ENCODE peak calls at places on chromosome 3, in six cellular contexts. X is NCI-H510A treated with DMSO at 0.1 percent for 48 hours, U is GM12865, I is uterus, M is right atrium auricular region, Q is HT1080. P is an unnamed sample.

GRCh38 chr3:13574083-13574797 is 25.3 kb downstream of the FBLN2 start:
- DNase-seq in I (no peak), Q (no peak), M (no peak), U (no peak), X (no peak), P (no peak)

GRCh38 chr3:65605876-65606432 is 432.8 kb downstream of the MAGI1 start:
- DNase-seq in I (no peak), M (no peak), U (no peak), Q (no peak), X (no peak), P (no peak)

GRCh38 chr3:107833722-107834416 is 257.0 kb downstream of the CD47 start:
- DNase-seq in X (no peak), U (no peak), M (no peak), Q (no peak), I (no peak), P (no peak)

GRCh38 chr3:126551066-126551838 is 7.5 kb downstream of the C3orf22 start:
- DNase-seq in I (peak; percentile 5), U (no peak), Q (no peak), X (no peak), M (peak; percentile 54), P (no peak)

GRCh38 chr3:172591876-172592771 is 68.9 kb upstream of the TNFSF10 start:
- DNase-seq in Q (peak; percentile 76), I (no peak), U (peak; percentile 95), X (no peak), M (no peak), P (no peak)

GRCh38 chr3:196624907-196625306 is 14.6 kb upstream of the NRROS start:
- DNase-seq in Q (no peak), I (no peak), U (no peak), M (no peak), X (no peak), P (no peak)

GRCh38 chr3:58161435-58162398 is 49.1 kb downstream of the DNASE1L3 start:
- DNase-seq in U (no peak), M (peak; percentile 68), X (peak; percentile 8), Q (peak; percentile 94), I (peak; percentile 79), P (peak; percentile 26)

GRCh38 chr3:123997543-123997942 is 5.6 kb upstream of the ROPN1 start:
- DNase-seq in Q (no peak), U (no peak), M (no peak), I (no peak), X (no peak), P (no peak)

GRCh38 chr3:170712336-170712735 is 126.5 kb upstream of the SLC7A14 start:
- DNase-seq in X (no peak), Q (no peak), M (no peak), I (no peak), U (no peak), P (no peak)

GRCh38 chr3:145015243-145015642 is 1043.6 kb downstream of the DIPK2A start:
- DNase-seq in X (no peak), M (no peak), U (no peak), Q (peak; percentile 88), I (no peak), P (no peak)

GRCh38 chr3:130491431-130491830 is 25.5 kb upstream of the COL6A6 start:
- DNase-seq in U (no peak), Q (no peak), I (no peak), M (no peak), X (no peak), P (no peak)

GRCh38 chr3:184609861-184610365 is 48.3 kb downstream of the EPHB3 start:
- DNase-seq in U (no peak), X (no peak), I (no peak), Q (no peak), M (no peak), P (no peak)

GRCh38 chr3:140288575-140288974 is 353.6 kb downstream of the CLSTN2 start:
- DNase-seq in I (no peak), X (no peak), Q (peak; percentile 48), U (no peak), M (no peak), P (no peak)

GRCh38 chr3:167863811-167864558 is 128.5 kb downstream of the SERPINI1 start:
- DNase-seq in X (no peak), U (no peak), I (no peak), M (no peak), Q (no peak), P (no peak)

GRCh38 chr3:4508048-4508981 is 15.2 kb downstream of the ITPR1 start:
- DNase-seq in U (peak; percentile 91), M (no peak), I (no peak), Q (no peak), X (no peak), P (peak; percentile 35)

GRCh38 chr3:50655009-50655830 is 19.5 kb upstream of the DOCK3 start:
- DNase-seq in M (no peak), I (no peak), X (no peak), Q (peak; percentile 45), U (no peak), P (no peak)

GRCh38 chr3:52441772-52442332 is 3.1 kb downstream of the SEMA3G start:
- DNase-seq in Q (no peak), U (no peak), M (no peak), I (no peak), X (no peak), P (no peak)

GRCh38 chr3:132210476-132211346 is 106.5 kb upstream of the ACP3 start:
- DNase-seq in U (peak; percentile 30), X (peak; percentile 35), Q (peak; percentile 26), I (no peak), M (no peak), P (peak; percentile 65)

GRCh38 chr3:57331078-57331477 is 38.6 kb upstream of the ASB14 start:
- DNase-seq in M (no peak), Q (no peak), I (no peak), U (no peak), X (peak; percentile 38), P (peak; percentile 11)

GRCh38 chr3:119944091-119944490 is 150.2 kb downstream of the GSK3B start:
- DNase-seq in U (peak; percentile 51), M (no peak), X (no peak), Q (no peak), I (no peak), P (no peak)

GRCh38 chr3:150407818-150408231 is 273 bp upstream of the TSC22D2 start:
- DNase-seq in I (peak; percentile 98), X (peak; percentile 89), U (no peak), Q (no peak), M (no peak), P (no peak)

GRCh38 chr3:47577583-47578118 is 1.0 kb downstream of the CSPG5 start:
- DNase-seq in U (no peak), M (no peak), Q (no peak), I (peak; percentile 19), X (no peak), P (peak; percentile 62)

GRCh38 chr3:28139967-28140634 is 101.3 kb upstream of the CMC1 start:
- DNase-seq in U (no peak), M (no peak), X (no peak), I (no peak), Q (peak; percentile 3), P (no peak)

GRCh38 chr3:182527745-182528144 is 265.6 kb upstream of the ATP11B start:
- DNase-seq in M (no peak), U (no peak), X (no peak), I (no peak), Q (no peak), P (no peak)

GRCh38 chr3:143314291-143315093 is 194.9 kb downstream of the CHST2 start:
- DNase-seq in M (no peak), X (no peak), Q (no peak), I (no peak), U (no peak), P (no peak)

GRCh38 chr3:183447206-183448001 is 19.0 kb upstream of the MCF2L2 start:
- DNase-seq in Q (peak; percentile 92), U (peak; percentile 91), M (peak; percentile 83), X (peak; percentile 93), I (peak; percentile 66), P (peak; percentile 96)

GRCh38 chr3:134652409-134652831 is 1.6 kb upstream of the KY start:
- DNase-seq in I (no peak), U (peak; percentile 5), M (peak; percentile 30), X (no peak), Q (peak; percentile 44), P (no peak)

GRCh38 chr3:72907851-72908620 is 20.2 kb downstream of the GXYLT2 start:
- DNase-seq in Q (peak; percentile 52), I (peak; percentile 46), X (no peak), U (no peak), M (peak; percentile 83), P (no peak)

GRCh38 chr3:170811515-170811914 is 58.5 kb downstream of the RPL22L1 start:
- DNase-seq in Q (peak; percentile 84), I (no peak), U (no peak), X (no peak), M (no peak), P (no peak)

GRCh38 chr3:58751235-58751634 is 84.7 kb upstream of the FAM3D start:
- DNase-seq in I (no peak), U (no peak), M (no peak), Q (no peak), X (no peak), P (no peak)

GRCh38 chr3:25854214-25854613 is 64.3 kb downstream of the OXSM start:
- DNase-seq in M (no peak), Q (no peak), X (no peak), I (no peak), U (no peak), P (no peak)

GRCh38 chr3:5057857-5058324 is 64.2 kb upstream of the ARL8B start:
- DNase-seq in U (peak; percentile 91), M (peak; percentile 90), I (peak; percentile 76), Q (peak; percentile 74), X (peak; percentile 23), P (peak; percentile 43)

GRCh38 chr3:111159391-111159790 is 87.8 kb downstream of the NECTIN3 start:
- DNase-seq in M (no peak), Q (peak; percentile 31), X (no peak), I (no peak), U (no peak), P (no peak)

GRCh38 chr3:172315401-172316091 is 132.7 kb downstream of the GHSR start:
- DNase-seq in Q (peak; percentile 63), I (peak; percentile 53), M (peak; percentile 75), X (no peak), U (no peak), P (no peak)

GRCh38 chr3:186790261-186790981 is 7.0 kb downstream of the EIF4A2 start:
- DNase-seq in U (peak; percentile 72), I (no peak), X (no peak), M (no peak), Q (peak; percentile 86), P (no peak)

GRCh38 chr3:44893097-44893496 is 18.7 kb downstream of the TGM4 start:
- DNase-seq in Q (peak; percentile 86), I (no peak), M (no peak), X (no peak), U (no peak), P (no peak)

GRCh38 chr3:22609139-22609538 is 594.0 kb upstream of the UBE2E2 start:
- DNase-seq in X (no peak), I (no peak), M (no peak), U (no peak), Q (no peak), P (no peak)

GRCh38 chr3:100590114-100590839 is 19.1 kb upstream of the ADGRG7 start:
- DNase-seq in Q (peak; percentile 57), U (peak; percentile 83), X (peak; percentile 28), M (peak; percentile 75), I (peak; percentile 55), P (peak; percentile 76)

GRCh38 chr3:174287601-174288180 is 571.4 kb upstream of the NAALADL2 start:
- DNase-seq in X (no peak), U (no peak), I (no peak), M (no peak), Q (peak; percentile 24), P (no peak)

P was measured in iPS-NIHi11.